ENCODE peak calls at places on chromosome 4, in ten cellular contexts. One of them, this sample, is unnamed.

GRCh38 chr4:15295421-15296162 is 132.2 kb upstream of the C1QTNF7 start:
- DNase-seq in AG04449: no peak
- DNase-seq in coronary artery: no peak
- DNase-seq in thoracic aorta: no peak
- DNase-seq in heart right ventricle: no peak
- DNase-seq in lower lobe of right lung: no peak
- DNase-seq in CD8-positive, alpha-beta T cell: no peak
- DNase-seq in progenitor cell of endocrine pancreas: no peak
- DNase-seq in endodermal cell: no peak
- DNase-seq in body of pancreas: no peak
- DNase-seq in this sample: no peak

GRCh38 chr4:170773709-170774273 is 684.0 kb upstream of the AADAT start:
- DNase-seq in AG04449: no peak
- DNase-seq in coronary artery: no peak
- DNase-seq in thoracic aorta: no peak
- DNase-seq in heart right ventricle: no peak
- DNase-seq in lower lobe of right lung: no peak
- DNase-seq in CD8-positive, alpha-beta T cell: no peak
- DNase-seq in progenitor cell of endocrine pancreas: no peak
- DNase-seq in endodermal cell: no peak
- DNase-seq in body of pancreas: no peak
- DNase-seq in this sample: no peak

GRCh38 chr4:158970786-158971185 is 132.1 kb upstream of the RAPGEF2 start:
- DNase-seq in AG04449: no peak
- DNase-seq in coronary artery: no peak
- DNase-seq in thoracic aorta: no peak
- DNase-seq in heart right ventricle: no peak
- DNase-seq in lower lobe of right lung: no peak
- DNase-seq in CD8-positive, alpha-beta T cell: no peak
- DNase-seq in progenitor cell of endocrine pancreas: no peak
- DNase-seq in endodermal cell: no peak
- DNase-seq in body of pancreas: no peak
- DNase-seq in this sample: no peak

GRCh38 chr4:105970371-105970770 is 75.1 kb downstream of the NPNT start:
- DNase-seq in AG04449: no peak
- DNase-seq in coronary artery: no peak
- DNase-seq in thoracic aorta: no peak
- DNase-seq in heart right ventricle: no peak
- DNase-seq in lower lobe of right lung: no peak
- DNase-seq in CD8-positive, alpha-beta T cell: no peak
- DNase-seq in progenitor cell of endocrine pancreas: no peak
- DNase-seq in endodermal cell: no peak
- DNase-seq in body of pancreas: no peak
- DNase-seq in this sample: no peak

GRCh38 chr4:173025131-173025530 is 143.5 kb upstream of the GALNT7 start:
- DNase-seq in AG04449: no peak
- DNase-seq in coronary artery: no peak
- DNase-seq in thoracic aorta: no peak
- DNase-seq in heart right ventricle: no peak
- DNase-seq in lower lobe of right lung: no peak
- DNase-seq in CD8-positive, alpha-beta T cell: no peak
- DNase-seq in progenitor cell of endocrine pancreas: peak
- DNase-seq in endodermal cell: peak
- DNase-seq in body of pancreas: peak
- DNase-seq in this sample: peak

GRCh38 chr4:93743638-93744037 is 84.9 kb upstream of the ATOH1 start:
- DNase-seq in AG04449: no peak
- DNase-seq in coronary artery: no peak
- DNase-seq in thoracic aorta: no peak
- DNase-seq in heart right ventricle: no peak
- DNase-seq in lower lobe of right lung: no peak
- DNase-seq in CD8-positive, alpha-beta T cell: no peak
- DNase-seq in progenitor cell of endocrine pancreas: no peak
- DNase-seq in endodermal cell: no peak
- DNase-seq in body of pancreas: no peak
- DNase-seq in this sample: no peak

GRCh38 chr4:52868138-52868537 is 6.0 kb downstream of the RASL11B start:
- DNase-seq in AG04449: no peak
- DNase-seq in coronary artery: no peak
- DNase-seq in thoracic aorta: no peak
- DNase-seq in heart right ventricle: peak
- DNase-seq in lower lobe of right lung: no peak
- DNase-seq in CD8-positive, alpha-beta T cell: no peak
- DNase-seq in progenitor cell of endocrine pancreas: no peak
- DNase-seq in endodermal cell: peak
- DNase-seq in body of pancreas: no peak
- DNase-seq in this sample: peak

GRCh38 chr4:128571747-128572146 is 237.8 kb upstream of the JADE1 start:
- DNase-seq in AG04449: peak
- DNase-seq in coronary artery: no peak
- DNase-seq in thoracic aorta: no peak
- DNase-seq in heart right ventricle: no peak
- DNase-seq in lower lobe of right lung: no peak
- DNase-seq in CD8-positive, alpha-beta T cell: no peak
- DNase-seq in progenitor cell of endocrine pancreas: no peak
- DNase-seq in endodermal cell: no peak
- DNase-seq in body of pancreas: peak
- DNase-seq in this sample: no peak

GRCh38 chr4:5660185-5660584 is 48.2 kb downstream of the EVC2 start:
- DNase-seq in AG04449: no peak
- DNase-seq in coronary artery: no peak
- DNase-seq in thoracic aorta: no peak
- DNase-seq in heart right ventricle: no peak
- DNase-seq in lower lobe of right lung: no peak
- DNase-seq in CD8-positive, alpha-beta T cell: no peak
- DNase-seq in progenitor cell of endocrine pancreas: no peak
- DNase-seq in endodermal cell: no peak
- DNase-seq in body of pancreas: no peak
- DNase-seq in this sample: no peak

GRCh38 chr4:71709961-71710360 is 73.9 kb downstream of the GC start:
- DNase-seq in AG04449: no peak
- DNase-seq in coronary artery: no peak
- DNase-seq in thoracic aorta: no peak
- DNase-seq in heart right ventricle: no peak
- DNase-seq in lower lobe of right lung: no peak
- DNase-seq in CD8-positive, alpha-beta T cell: no peak
- DNase-seq in progenitor cell of endocrine pancreas: no peak
- DNase-seq in endodermal cell: no peak
- DNase-seq in body of pancreas: no peak
- DNase-seq in this sample: no peak

GRCh38 chr4:126109836-126110235 is 795.1 kb downstream of the FAT4 start:
- DNase-seq in AG04449: no peak
- DNase-seq in coronary artery: no peak
- DNase-seq in thoracic aorta: no peak
- DNase-seq in heart right ventricle: no peak
- DNase-seq in lower lobe of right lung: no peak
- DNase-seq in CD8-positive, alpha-beta T cell: no peak
- DNase-seq in progenitor cell of endocrine pancreas: no peak
- DNase-seq in endodermal cell: no peak
- DNase-seq in body of pancreas: no peak
- DNase-seq in this sample: no peak

DNA sequence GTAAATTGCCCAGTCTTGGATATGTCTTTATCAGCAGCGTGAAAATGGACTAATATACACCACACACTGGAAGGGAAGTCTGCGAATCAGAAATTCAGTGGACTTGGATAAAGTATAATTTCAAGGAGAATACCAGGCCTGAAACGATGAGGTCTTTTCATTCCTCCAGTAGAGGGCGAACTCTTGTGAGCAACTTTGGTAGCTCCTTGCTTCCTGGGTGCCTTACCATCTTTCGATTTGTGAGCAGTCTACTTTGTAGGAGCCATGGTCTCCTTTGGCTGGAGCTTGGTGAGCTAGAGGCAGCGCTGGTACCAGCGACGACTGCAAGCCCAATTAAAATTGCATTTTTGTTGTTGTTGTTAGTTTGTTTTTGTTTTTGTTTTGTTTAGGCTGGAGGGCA is 791.9 kb downstream of the FAT4 start:
- DNase-seq in AG04449: no peak
- DNase-seq in coronary artery: no peak
- DNase-seq in thoracic aorta: no peak
- DNase-seq in heart right ventricle: no peak
- DNase-seq in lower lobe of right lung: no peak
- DNase-seq in CD8-positive, alpha-beta T cell: no peak
- DNase-seq in progenitor cell of endocrine pancreas: no peak
- DNase-seq in endodermal cell: peak
- DNase-seq in body of pancreas: no peak
- DNase-seq in this sample: no peak
- TF ChIP-seq CTCF in AG04449: no peak
- TF ChIP-seq CTCF in coronary artery: no peak
- TF ChIP-seq CTCF in thoracic aorta: no peak
- TF ChIP-seq CTCF in heart right ventricle: no peak
- TF ChIP-seq CTCF in lower lobe of right lung: no peak
- TF ChIP-seq CTCF in CD8-positive, alpha-beta T cell: no peak
- TF ChIP-seq CTCF in progenitor cell of endocrine pancreas: peak
- TF ChIP-seq CTCF in endodermal cell: peak
- TF ChIP-seq CTCF in body of pancreas: no peak
- TF ChIP-seq CTCF in this sample: peak

DNA sequence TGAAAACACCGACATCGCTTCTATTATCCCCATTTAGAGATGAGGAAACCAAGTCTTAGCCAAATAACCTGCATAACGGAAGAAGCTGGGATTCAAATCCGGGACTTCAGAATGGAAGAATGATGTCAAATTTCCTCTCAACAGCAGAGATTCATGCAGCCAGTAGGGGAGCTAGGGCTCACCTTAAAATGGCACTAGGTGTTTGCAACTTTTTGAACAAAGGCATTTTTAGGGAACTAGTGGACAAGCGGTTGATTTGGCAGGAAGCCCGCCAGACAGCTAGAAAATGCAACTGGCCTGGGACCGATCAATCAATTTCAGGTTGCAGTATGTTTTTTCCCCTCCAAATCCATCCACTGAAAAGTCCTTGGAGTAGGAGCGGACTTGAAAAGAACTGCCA is 224.2 kb downstream of the PTTG2 start:
- DNase-seq in AG04449: no peak
- DNase-seq in coronary artery: no peak
- DNase-seq in thoracic aorta: no peak
- DNase-seq in heart right ventricle: no peak
- DNase-seq in lower lobe of right lung: no peak
- DNase-seq in CD8-positive, alpha-beta T cell: no peak
- DNase-seq in progenitor cell of endocrine pancreas: no peak
- DNase-seq in endodermal cell: no peak
- DNase-seq in body of pancreas: no peak
- DNase-seq in this sample: no peak
- TF ChIP-seq CTCF in AG04449: no peak
- TF ChIP-seq CTCF in coronary artery: no peak
- TF ChIP-seq CTCF in thoracic aorta: no peak
- TF ChIP-seq CTCF in heart right ventricle: no peak
- TF ChIP-seq CTCF in lower lobe of right lung: no peak
- TF ChIP-seq CTCF in CD8-positive, alpha-beta T cell: no peak
- TF ChIP-seq CTCF in progenitor cell of endocrine pancreas: no peak
- TF ChIP-seq CTCF in endodermal cell: peak
- TF ChIP-seq CTCF in body of pancreas: no peak
- TF ChIP-seq CTCF in this sample: no peak

GRCh38 chr4:55906323-55906722 is 42.4 kb upstream of the CEP135 start:
- DNase-seq in AG04449: no peak
- DNase-seq in coronary artery: no peak
- DNase-seq in thoracic aorta: no peak
- DNase-seq in heart right ventricle: no peak
- DNase-seq in lower lobe of right lung: no peak
- DNase-seq in CD8-positive, alpha-beta T cell: no peak
- DNase-seq in progenitor cell of endocrine pancreas: no peak
- DNase-seq in endodermal cell: no peak
- DNase-seq in body of pancreas: no peak
- DNase-seq in this sample: no peak
- TF ChIP-seq CTCF in AG04449: no peak
- TF ChIP-seq CTCF in coronary artery: no peak
- TF ChIP-seq CTCF in thoracic aorta: no peak
- TF ChIP-seq CTCF in heart right ventricle: no peak
- TF ChIP-seq CTCF in lower lobe of right lung: no peak
- TF ChIP-seq CTCF in CD8-positive, alpha-beta T cell: no peak
- TF ChIP-seq CTCF in progenitor cell of endocrine pancreas: no peak
- TF ChIP-seq CTCF in endodermal cell: no peak
- TF ChIP-seq CTCF in body of pancreas: no peak
- TF ChIP-seq CTCF in this sample: no peak

DNA sequence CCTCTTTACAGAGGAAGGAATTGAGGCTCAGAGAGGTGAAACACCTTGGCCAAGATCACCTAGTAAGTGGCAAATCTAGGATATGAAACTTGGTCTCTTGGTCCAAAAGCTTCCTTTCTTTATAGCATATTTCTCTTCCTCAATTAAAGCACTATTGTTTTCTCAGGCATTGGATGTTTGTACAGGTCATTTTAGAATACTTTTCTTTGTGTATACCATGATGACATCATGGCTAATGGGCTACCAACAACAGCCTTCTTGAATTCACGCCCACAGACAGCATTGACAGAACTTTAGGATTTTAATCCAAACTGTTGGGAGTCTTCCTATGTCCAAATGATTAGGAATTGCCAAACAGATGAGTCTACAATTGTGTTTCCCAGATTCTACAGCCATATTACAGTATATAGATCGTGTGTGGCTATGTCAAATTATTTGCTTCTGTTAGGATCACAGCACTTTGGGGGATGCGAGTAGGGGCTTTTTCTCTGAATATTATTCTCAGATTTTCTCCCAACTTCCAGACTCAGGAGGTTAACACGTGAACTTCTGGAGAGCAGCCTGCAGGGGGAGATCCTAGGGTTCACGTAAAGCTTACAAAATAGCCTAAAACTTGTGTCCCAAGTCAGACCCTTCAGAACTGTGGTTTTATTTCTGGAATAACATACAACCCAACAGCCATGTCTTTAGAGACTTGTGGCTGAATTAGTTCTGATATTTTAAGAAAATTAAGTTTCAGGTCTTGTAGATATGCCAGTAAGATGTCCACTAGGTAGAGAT is 191.8 kb downstream of the SHROOM3 start:
- DNase-seq in AG04449: no peak
- DNase-seq in coronary artery: no peak
- DNase-seq in thoracic aorta: no peak
- DNase-seq in heart right ventricle: no peak
- DNase-seq in lower lobe of right lung: no peak
- DNase-seq in CD8-positive, alpha-beta T cell: no peak
- DNase-seq in progenitor cell of endocrine pancreas: no peak
- DNase-seq in endodermal cell: peak
- DNase-seq in body of pancreas: no peak
- DNase-seq in this sample: no peak
- TF ChIP-seq CTCF in AG04449: no peak
- TF ChIP-seq CTCF in coronary artery: no peak
- TF ChIP-seq CTCF in thoracic aorta: no peak
- TF ChIP-seq CTCF in heart right ventricle: no peak
- TF ChIP-seq CTCF in lower lobe of right lung: no peak
- TF ChIP-seq CTCF in CD8-positive, alpha-beta T cell: no peak
- TF ChIP-seq CTCF in progenitor cell of endocrine pancreas: peak
- TF ChIP-seq CTCF in endodermal cell: peak
- TF ChIP-seq CTCF in body of pancreas: no peak
- TF ChIP-seq CTCF in this sample: peak